ENCODE peak calls at places on chromosomes 1 and 21, in six cellular contexts. V is GM23338, Y is astrocyte of the spinal cord, L is tibial artery, P is AG10803, O is fibroblast of villous mesenchyme. J is an unnamed sample.

GRCh38 chr1:160925652-160926241 is 28.9 kb downstream of the ITLN2 start:
- DNase-seq in L (no peak), P (no peak), Y (no peak), V (peak), O (peak), J (no peak)

GRCh38 chr1:216910081-216910840 is 187.0 kb upstream of the ESRRG start:
- DNase-seq in Y (peak), O (no peak), P (no peak), L (no peak), V (no peak), J (no peak)

GRCh38 chr1:167209044-167209443 is 11.6 kb upstream of the POU2F1 start:
- DNase-seq in O (no peak), Y (no peak), P (no peak), V (no peak), L (no peak), J (peak)

GRCh38 chr1:166852918-166853317 is 13.6 kb downstream of the POGK start:
- DNase-seq in V (no peak), Y (no peak), L (no peak), P (no peak), O (no peak), J (no peak)

GRCh38 chr1:112715264-112716053 is at the start of gene PPM1J:
- DNase-seq in L (peak), P (peak), Y (peak), V (peak), O (peak), J (peak)

GRCh38 chr1:206002833-206003532 is at the start of gene RAB7B:
- DNase-seq in L (peak), P (peak), Y (peak), O (peak), V (no peak), J (no peak)

GRCh38 chr1:31244326-31244725 is 4.6 kb upstream of the NKAIN1 start:
- DNase-seq in Y (no peak), L (no peak), O (no peak), V (no peak), P (peak), J (no peak)

GRCh38 chr1:35929730-35930592 is 944 bp upstream of the AGO3 start:
- DNase-seq in Y (peak), P (peak), V (peak), L (peak), O (peak), J (peak)

GRCh38 chr1:59422921-59423575 is 126.2 kb downstream of the FGGY start:
- DNase-seq in O (peak), L (peak), Y (no peak), V (no peak), P (peak), J (no peak)

GRCh38 chr1:204623365-204623893 is 62.1 kb downstream of the LRRN2 start:
- DNase-seq in Y (peak), L (no peak), P (no peak), V (no peak), O (peak), J (no peak)

GRCh38 chr1:226394461-226394860 is 13.4 kb downstream of the PARP1 start:
- DNase-seq in P (no peak), V (no peak), L (no peak), O (no peak), Y (no peak), J (no peak)

GRCh38 chr1:23019094-23019850 is at the start of gene KDM1A:
- DNase-seq in O (peak), V (peak), Y (peak), P (peak), L (peak), J (peak)

GRCh38 chr1:38783659-38784229 is 75.8 kb downstream of the RRAGC start:
- DNase-seq in Y (no peak), P (no peak), L (no peak), V (no peak), O (no peak), J (no peak)

GRCh38 chr1:23452011-23452411 is 27.5 kb upstream of the TCEA3 start:
- DNase-seq in O (peak), L (no peak), Y (no peak), V (no peak), P (peak), J (no peak)

GRCh38 chr1:101938681-101939080 is 58.0 kb downstream of the OLFM3 start:
- DNase-seq in V (no peak), O (no peak), Y (no peak), P (no peak), L (no peak), J (no peak)

GRCh38 chr1:184457500-184457899 is 70.7 kb downstream of the C1orf21 start:
- DNase-seq in V (no peak), Y (peak), O (peak), L (no peak), P (peak), J (no peak)

GRCh38 chr1:37995773-37996379 is 6.1 kb upstream of the SF3A3 start:
- DNase-seq in L (peak), V (peak), P (peak), Y (peak), O (peak), J (no peak)

GRCh38 chr1:156060937-156061636 is at the start of gene RAB25:
- DNase-seq in O (no peak), Y (no peak), L (no peak), P (no peak), V (peak), J (no peak)

GRCh38 chr1:115807723-115808122 is 33.2 kb downstream of the NHLH2 start:
- DNase-seq in P (peak), O (peak), V (peak), Y (peak), L (no peak), J (peak)

GRCh38 chr1:70038025-70038424 is 167.4 kb downstream of the LRRC40 start:
- DNase-seq in O (no peak), L (no peak), Y (peak), P (no peak), V (no peak), J (no peak)

GRCh38 chr1:1671365-1672119 is 12.7 kb upstream of the CDK11B start:
- DNase-seq in L (peak), O (no peak), Y (no peak), V (no peak), P (no peak), J (no peak)

GRCh38 chr21:36069713-36070573 is at the start of gene CBR1:
- DNase-seq in P (peak), Y (peak), V (peak), L (peak), O (peak), J (peak)

GRCh38 chr21:42118901-42119300 is 47.8 kb downstream of the UMODL1 start:
- DNase-seq in L (no peak), P (peak), Y (no peak), O (no peak), V (no peak), J (peak)

GRCh38 chr21:31235671-31236450 is 108.2 kb downstream of the TIAM1 start:
- DNase-seq in V (no peak), P (peak), Y (peak), L (no peak), O (no peak), J (no peak)

GRCh38 chr1:116918714-116919357 is 9.1 kb downstream of the PTGFRN start:
- DNase-seq in L (no peak), P (no peak), V (no peak), Y (no peak), O (no peak), J (no peak)

GRCh38 chr1:899636-900317 is 23.9 kb upstream of the SAMD11 start:
- DNase-seq in L (no peak), V (no peak), Y (no peak), P (no peak), O (no peak), J (no peak)

GRCh38 chr1:181936768-181937581 is 124.5 kb downstream of the ZNF648 start:
- DNase-seq in V (peak), L (no peak), Y (no peak), P (no peak), O (no peak), J (peak)

GRCh38 chr1:204380293-204380831 is 20.6 kb upstream of the PLEKHA6 start:
- DNase-seq in V (no peak), L (no peak), Y (no peak), O (no peak), P (no peak), J (no peak)

GRCh38 chr1:218809625-218810024 is 364.1 kb upstream of the LYPLAL1 start:
- DNase-seq in V (no peak), P (no peak), L (no peak), O (peak), Y (peak), J (no peak)

GRCh38 chr1:167278497-167278896 is 57.8 kb downstream of the POU2F1 start:
- DNase-seq in O (no peak), V (no peak), L (no peak), Y (no peak), P (no peak), J (no peak)

GRCh38 chr1:173122958-173123852 is 72.5 kb upstream of the TNFSF18 start:
- DNase-seq in Y (peak), L (peak), P (peak), V (peak), O (peak), J (no peak)

GRCh38 chr1:234541281-234541975 is 62.4 kb upstream of the TARBP1 start:
- DNase-seq in O (no peak), P (peak), V (no peak), Y (peak), L (no peak), J (no peak)

GRCh38 chr1:29471487-29472313 is 235.4 kb downstream of the PTPRU start:
- DNase-seq in V (no peak), O (no peak), P (no peak), L (no peak), Y (no peak), J (no peak)

GRCh38 chr1:36885537-36886441 is 148.5 kb downstream of the GRIK3 start:
- DNase-seq in O (no peak), L (no peak), P (no peak), Y (no peak), V (peak), J (no peak)

GRCh38 chr21:38787461-38788274 is 18.1 kb upstream of the ETS2 start:
- DNase-seq in P (peak), O (peak), V (peak), Y (peak), L (no peak), J (peak)

GRCh38 chr1:208535518-208535917 is 291.3 kb upstream of the PLXNA2 start:
- DNase-seq in O (no peak), Y (no peak), L (no peak), V (no peak), P (no peak), J (no peak)

GRCh38 chr1:3795453-3796214 is 664 bp downstream of the LRRC47 start:
- DNase-seq in P (no peak), L (no peak), O (no peak), V (no peak), Y (no peak), J (no peak)

GRCh38 chr1:23558872-23559135 is 497 bp downstream of the ID3 start:
- DNase-seq in V (no peak), L (no peak), Y (no peak), P (no peak), O (no peak), J (no peak)

GRCh38 chr1:97006044-97006676 is 284.6 kb downstream of the PTBP2 start:
- DNase-seq in L (no peak), O (peak), V (no peak), Y (peak), P (peak), J (peak)

GRCh38 chr1:68429233-68429804 is 20.4 kb downstream of the RPE65 start:
- DNase-seq in O (no peak), V (no peak), L (no peak), P (no peak), Y (no peak), J (no peak)
- H3K4me3 ChIP-seq in O (no peak), V (no peak), L (no peak), P (no peak), Y (no peak), J (no peak)

GRCh38 chr1:25594971-25595370 is 21.6 kb upstream of the MAN1C1 start:
- DNase-seq in L (no peak), O (no peak), Y (no peak), P (no peak), V (no peak), J (no peak)

GRCh38 chr1:25587290-25587689 is 29.3 kb upstream of the MAN1C1 start:
- DNase-seq in L (no peak), Y (no peak), P (no peak), V (no peak), O (no peak), J (peak)

GRCh38 chr1:25586181-25586588 is 30.4 kb upstream of the MAN1C1 start:
- DNase-seq in O (no peak), L (no peak), P (no peak), Y (no peak), V (peak), J (no peak)

DNA sequence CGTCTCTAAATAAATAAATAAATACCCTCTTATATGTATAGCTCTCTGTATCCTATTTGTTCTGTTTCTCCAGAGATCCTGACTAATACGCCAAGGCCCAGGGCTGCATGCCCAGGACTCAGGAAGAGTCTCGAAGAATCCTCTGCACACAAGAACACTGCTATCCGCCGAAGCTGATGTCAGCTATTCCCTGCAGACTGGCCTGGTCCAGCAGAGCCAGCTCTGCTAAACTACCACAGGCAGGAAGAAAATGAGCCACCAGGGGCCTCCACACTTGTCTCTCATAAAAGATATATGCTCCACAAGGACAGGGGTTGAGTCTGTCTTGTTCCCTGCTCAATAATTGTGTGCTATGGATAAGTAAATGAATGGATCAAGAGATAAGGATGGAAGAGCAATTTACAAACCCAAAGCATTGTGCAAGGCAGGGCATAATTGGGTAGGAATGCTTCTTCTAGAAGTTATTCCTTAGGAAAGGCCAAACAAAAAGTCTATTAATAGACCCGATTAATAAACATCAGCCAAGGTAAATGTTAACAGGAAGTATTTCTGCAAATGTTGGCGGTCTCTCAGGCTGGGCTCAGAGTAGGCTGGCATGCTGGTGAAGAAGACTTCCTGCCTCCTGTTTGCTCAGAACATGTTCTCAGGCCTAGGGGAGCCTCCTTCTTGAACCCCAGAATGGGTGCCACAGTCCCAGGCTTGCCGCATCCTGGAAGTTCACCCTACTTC is 26.3 kb upstream of the MAN1C1 start:
- DNase-seq in P (no peak), O (no peak), V (no peak), Y (no peak), L (peak), J (no peak)
- TF ChIP-seq CTCF in P (no peak), O (peak), V (peak), Y (peak), L (peak), J (no peak)

DNA sequence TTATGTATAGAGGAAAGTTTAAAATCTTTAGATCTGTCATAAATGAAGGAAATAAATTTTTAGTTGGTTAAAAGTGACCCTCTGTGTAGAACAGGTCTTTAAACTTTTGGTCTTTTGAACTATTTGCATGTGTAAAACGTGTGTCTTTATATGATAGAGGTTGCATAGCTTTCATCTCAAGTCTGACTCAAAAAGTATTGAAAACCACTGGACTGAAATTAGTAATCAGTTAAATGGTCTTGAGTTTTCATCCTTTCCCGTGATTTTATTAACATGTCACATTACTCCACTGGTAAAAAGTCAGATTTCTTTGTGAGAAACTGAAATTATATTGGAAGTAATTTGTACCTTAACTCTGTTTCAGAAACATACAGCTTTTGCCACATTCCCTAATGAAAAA is 1.8 kb downstream of the RNPC3 start:
- DNase-seq in P (no peak), V (no peak), O (no peak), Y (no peak), L (no peak), J (peak)
- H3K4me3 ChIP-seq in P (peak), V (peak), O (peak), Y (no peak), L (peak), J (peak)

GRCh38 chr1:213274140-213274539 is 223.1 kb downstream of the RPS6KC1 start:
- DNase-seq in P (no peak), V (no peak), L (no peak), Y (no peak), O (peak), J (peak)
- TF ChIP-seq CTCF in P (no peak), V (no peak), L (no peak), Y (no peak), O (no peak), J (no peak)

GRCh38 chr1:244837597-244838258 is 2.3 kb downstream of the COX20 start:
- DNase-seq in P (no peak), Y (no peak), O (no peak), L (no peak), V (no peak), J (peak)
- H3K4me3 ChIP-seq in P (peak), Y (no peak), O (no peak), L (peak), V (peak), J (peak)

GRCh38 chr1:24934300-24935195 is 4.5 kb upstream of the RUNX3 start:
- DNase-seq in L (no peak), P (no peak), Y (no peak), V (peak), O (no peak), J (no peak)
- TF ChIP-seq CTCF in L (no peak), P (no peak), Y (no peak), V (no peak), O (no peak), J (no peak)

GRCh38 chr1:26959270-26959669 is 998 bp downstream of the KDF1 start:
- DNase-seq in Y (no peak), P (no peak), V (no peak), O (no peak), L (no peak), J (no peak)
- H3K4me3 ChIP-seq in Y (no peak), P (no peak), V (peak), O (no peak), L (no peak), J (no peak)

GRCh38 chr21:15552914-15553491 is 176.8 kb upstream of the USP25 start:
- DNase-seq in Y (peak), L (no peak), P (peak), O (peak), V (peak), J (no peak)
- TF ChIP-seq CTCF in Y (peak), L (no peak), P (peak), O (peak), V (peak), J (peak)

GRCh38 chr1:109802136-109802900 is 38.6 kb upstream of the EPS8L3 start:
- DNase-seq in L (peak), V (no peak), O (no peak), P (no peak), Y (no peak), J (no peak)
- H3K4me3 ChIP-seq in L (no peak), V (no peak), O (no peak), P (no peak), Y (no peak), J (no peak)

DNA sequence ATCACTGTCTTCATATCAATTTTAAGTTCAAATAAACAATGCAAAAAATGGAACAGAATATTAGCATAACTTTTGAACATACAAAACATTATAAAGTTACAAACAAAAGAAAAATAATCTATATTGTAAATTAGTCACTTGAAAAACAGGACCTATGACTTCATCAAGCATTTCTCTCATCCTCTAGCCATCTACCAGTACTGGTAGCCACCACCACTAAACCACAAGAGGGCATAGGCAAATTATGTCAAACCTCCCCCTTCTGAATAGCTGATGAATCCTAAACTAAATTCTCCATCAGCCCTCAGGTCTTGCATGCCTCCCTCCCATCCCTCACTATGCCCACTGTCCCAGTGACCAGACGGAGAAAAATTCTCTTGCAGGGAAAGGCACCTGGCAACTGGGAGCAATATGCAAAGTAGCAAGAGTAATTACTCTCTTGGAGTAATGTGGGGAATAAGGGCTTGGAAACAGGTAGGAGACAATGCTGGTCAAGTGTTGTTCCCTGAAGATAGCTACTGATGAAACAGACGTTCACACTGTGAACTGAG is 37.1 kb downstream of the SSX2IP start:
- DNase-seq in P (peak), V (peak), Y (peak), L (no peak), O (no peak), J (no peak)
- TF ChIP-seq CTCF in P (peak), V (peak), Y (no peak), L (no peak), O (peak), J (no peak)

J was measured in GM12865.